ENCODE peak calls at places on chromosomes 5 and 9, in ten cellular contexts. One of them, this sample, is unnamed.

GRCh38 chr5:98308960-98309359 is 464.5 kb upstream of the RGMB start:
- DNase-seq in NCI-H1417: no peak
- DNase-seq in KG1: no peak
- DNase-seq in stimulated activated CD8-positive, alpha-beta memory T cell treated with anti-CD3 and anti-CD28 coated beads, Interleukin-12 subunit alpha, Interleukin-12 subunit beta, amount 100 ng/mL, for 1 hour: no peak
- DNase-seq in naive B cell: no peak
- DNase-seq in AG20443: no peak
- DNase-seq in HS-27A: no peak
- DNase-seq in fibroblast of lung: no peak
- DNase-seq in brain microvascular endothelial cell: no peak
- DNase-seq in astrocyte of the cerebellum: no peak
- DNase-seq in this sample: no peak

GRCh38 chr5:90134381-90134780 is 275.2 kb downstream of the CETN3 start:
- DNase-seq in NCI-H1417: no peak
- DNase-seq in KG1: no peak
- DNase-seq in stimulated activated CD8-positive, alpha-beta memory T cell treated with anti-CD3 and anti-CD28 coated beads, Interleukin-12 subunit alpha, Interleukin-12 subunit beta, amount 100 ng/mL, for 1 hour: no peak
- DNase-seq in naive B cell: no peak
- DNase-seq in AG20443: no peak
- DNase-seq in HS-27A: no peak
- DNase-seq in fibroblast of lung: no peak
- DNase-seq in brain microvascular endothelial cell: no peak
- DNase-seq in astrocyte of the cerebellum: no peak
- DNase-seq in this sample: no peak

GRCh38 chr5:24788829-24789509 is 144.2 kb upstream of the CDH10 start:
- DNase-seq in NCI-H1417: no peak
- DNase-seq in KG1: no peak
- DNase-seq in stimulated activated CD8-positive, alpha-beta memory T cell treated with anti-CD3 and anti-CD28 coated beads, Interleukin-12 subunit alpha, Interleukin-12 subunit beta, amount 100 ng/mL, for 1 hour: no peak
- DNase-seq in naive B cell: no peak
- DNase-seq in AG20443: peak
- DNase-seq in HS-27A: no peak
- DNase-seq in fibroblast of lung: no peak
- DNase-seq in brain microvascular endothelial cell: no peak
- DNase-seq in astrocyte of the cerebellum: peak
- DNase-seq in this sample: no peak

GRCh38 chr5:128674837-128675446 is 136.9 kb upstream of the FBN2 start:
- DNase-seq in NCI-H1417: peak
- DNase-seq in KG1: no peak
- DNase-seq in stimulated activated CD8-positive, alpha-beta memory T cell treated with anti-CD3 and anti-CD28 coated beads, Interleukin-12 subunit alpha, Interleukin-12 subunit beta, amount 100 ng/mL, for 1 hour: no peak
- DNase-seq in naive B cell: no peak
- DNase-seq in AG20443: peak
- DNase-seq in HS-27A: no peak
- DNase-seq in fibroblast of lung: peak
- DNase-seq in brain microvascular endothelial cell: peak
- DNase-seq in astrocyte of the cerebellum: no peak
- DNase-seq in this sample: no peak

GRCh38 chr9:112094240-112094639 is 80.9 kb downstream of the SUSD1 start:
- DNase-seq in NCI-H1417: no peak
- DNase-seq in KG1: no peak
- DNase-seq in stimulated activated CD8-positive, alpha-beta memory T cell treated with anti-CD3 and anti-CD28 coated beads, Interleukin-12 subunit alpha, Interleukin-12 subunit beta, amount 100 ng/mL, for 1 hour: no peak
- DNase-seq in naive B cell: no peak
- DNase-seq in AG20443: no peak
- DNase-seq in HS-27A: no peak
- DNase-seq in fibroblast of lung: no peak
- DNase-seq in brain microvascular endothelial cell: no peak
- DNase-seq in astrocyte of the cerebellum: no peak
- DNase-seq in this sample: no peak

GRCh38 chr9:38153152-38153909 is 84.3 kb upstream of the SHB start:
- DNase-seq in NCI-H1417: peak
- DNase-seq in KG1: no peak
- DNase-seq in stimulated activated CD8-positive, alpha-beta memory T cell treated with anti-CD3 and anti-CD28 coated beads, Interleukin-12 subunit alpha, Interleukin-12 subunit beta, amount 100 ng/mL, for 1 hour: no peak
- DNase-seq in naive B cell: no peak
- DNase-seq in AG20443: no peak
- DNase-seq in HS-27A: no peak
- DNase-seq in fibroblast of lung: no peak
- DNase-seq in brain microvascular endothelial cell: no peak
- DNase-seq in astrocyte of the cerebellum: no peak
- DNase-seq in this sample: no peak

GRCh38 chr5:138989720-138990119 is 114.6 kb upstream of the LRRTM2 start:
- DNase-seq in NCI-H1417: no peak
- DNase-seq in KG1: no peak
- DNase-seq in stimulated activated CD8-positive, alpha-beta memory T cell treated with anti-CD3 and anti-CD28 coated beads, Interleukin-12 subunit alpha, Interleukin-12 subunit beta, amount 100 ng/mL, for 1 hour: no peak
- DNase-seq in naive B cell: no peak
- DNase-seq in AG20443: peak
- DNase-seq in HS-27A: no peak
- DNase-seq in fibroblast of lung: peak
- DNase-seq in brain microvascular endothelial cell: peak
- DNase-seq in astrocyte of the cerebellum: no peak
- DNase-seq in this sample: peak

GRCh38 chr9:114888599-114888998 is 41.8 kb downstream of the TNFSF8 start:
- DNase-seq in NCI-H1417: peak
- DNase-seq in KG1: no peak
- DNase-seq in stimulated activated CD8-positive, alpha-beta memory T cell treated with anti-CD3 and anti-CD28 coated beads, Interleukin-12 subunit alpha, Interleukin-12 subunit beta, amount 100 ng/mL, for 1 hour: no peak
- DNase-seq in naive B cell: no peak
- DNase-seq in AG20443: no peak
- DNase-seq in HS-27A: no peak
- DNase-seq in fibroblast of lung: no peak
- DNase-seq in brain microvascular endothelial cell: no peak
- DNase-seq in astrocyte of the cerebellum: no peak
- DNase-seq in this sample: no peak

GRCh38 chr5:56950626-56951130 is 1.2 kb downstream of the MIER3 start:
- DNase-seq in NCI-H1417: peak
- DNase-seq in KG1: peak
- DNase-seq in stimulated activated CD8-positive, alpha-beta memory T cell treated with anti-CD3 and anti-CD28 coated beads, Interleukin-12 subunit alpha, Interleukin-12 subunit beta, amount 100 ng/mL, for 1 hour: peak
- DNase-seq in naive B cell: peak
- DNase-seq in AG20443: peak
- DNase-seq in HS-27A: no peak
- DNase-seq in fibroblast of lung: peak
- DNase-seq in brain microvascular endothelial cell: peak
- DNase-seq in astrocyte of the cerebellum: peak
- DNase-seq in this sample: peak

GRCh38 chr5:180207593-180207992 is 1.4 kb downstream of the RASGEF1C start:
- DNase-seq in NCI-H1417: no peak
- DNase-seq in KG1: no peak
- DNase-seq in stimulated activated CD8-positive, alpha-beta memory T cell treated with anti-CD3 and anti-CD28 coated beads, Interleukin-12 subunit alpha, Interleukin-12 subunit beta, amount 100 ng/mL, for 1 hour: no peak
- DNase-seq in naive B cell: no peak
- DNase-seq in AG20443: no peak
- DNase-seq in HS-27A: no peak
- DNase-seq in fibroblast of lung: no peak
- DNase-seq in brain microvascular endothelial cell: no peak
- DNase-seq in astrocyte of the cerebellum: no peak
- DNase-seq in this sample: no peak

GRCh38 chr5:73116506-73116905 is 3.9 kb upstream of the TMEM171 start:
- DNase-seq in NCI-H1417: no peak
- DNase-seq in KG1: no peak
- DNase-seq in stimulated activated CD8-positive, alpha-beta memory T cell treated with anti-CD3 and anti-CD28 coated beads, Interleukin-12 subunit alpha, Interleukin-12 subunit beta, amount 100 ng/mL, for 1 hour: no peak
- DNase-seq in naive B cell: no peak
- DNase-seq in AG20443: no peak
- DNase-seq in HS-27A: no peak
- DNase-seq in fibroblast of lung: no peak
- DNase-seq in brain microvascular endothelial cell: no peak
- DNase-seq in astrocyte of the cerebellum: no peak
- DNase-seq in this sample: no peak

GRCh38 chr5:138352071-138352721 is at the start of gene KDM3B:
- DNase-seq in NCI-H1417: peak
- DNase-seq in KG1: peak
- DNase-seq in stimulated activated CD8-positive, alpha-beta memory T cell treated with anti-CD3 and anti-CD28 coated beads, Interleukin-12 subunit alpha, Interleukin-12 subunit beta, amount 100 ng/mL, for 1 hour: peak
- DNase-seq in naive B cell: peak
- DNase-seq in AG20443: peak
- DNase-seq in HS-27A: no peak
- DNase-seq in fibroblast of lung: peak
- DNase-seq in brain microvascular endothelial cell: peak
- DNase-seq in astrocyte of the cerebellum: peak
- DNase-seq in this sample: peak

GRCh38 chr5:179288101-179288808 is 57.0 kb downstream of the ADAMTS2 start:
- DNase-seq in NCI-H1417: no peak
- DNase-seq in KG1: no peak
- DNase-seq in stimulated activated CD8-positive, alpha-beta memory T cell treated with anti-CD3 and anti-CD28 coated beads, Interleukin-12 subunit alpha, Interleukin-12 subunit beta, amount 100 ng/mL, for 1 hour: no peak
- DNase-seq in naive B cell: no peak
- DNase-seq in AG20443: no peak
- DNase-seq in HS-27A: no peak
- DNase-seq in fibroblast of lung: no peak
- DNase-seq in brain microvascular endothelial cell: no peak
- DNase-seq in astrocyte of the cerebellum: no peak
- DNase-seq in this sample: no peak

GRCh38 chr5:89988998-89989690 is 420.4 kb downstream of the CETN3 start:
- DNase-seq in NCI-H1417: no peak
- DNase-seq in KG1: no peak
- DNase-seq in stimulated activated CD8-positive, alpha-beta memory T cell treated with anti-CD3 and anti-CD28 coated beads, Interleukin-12 subunit alpha, Interleukin-12 subunit beta, amount 100 ng/mL, for 1 hour: no peak
- DNase-seq in naive B cell: no peak
- DNase-seq in AG20443: peak
- DNase-seq in HS-27A: no peak
- DNase-seq in fibroblast of lung: no peak
- DNase-seq in brain microvascular endothelial cell: peak
- DNase-seq in astrocyte of the cerebellum: no peak
- DNase-seq in this sample: no peak

GRCh38 chr9:78967557-78968212 is 604.1 kb upstream of the TLE4 start:
- DNase-seq in NCI-H1417: no peak
- DNase-seq in KG1: no peak
- DNase-seq in stimulated activated CD8-positive, alpha-beta memory T cell treated with anti-CD3 and anti-CD28 coated beads, Interleukin-12 subunit alpha, Interleukin-12 subunit beta, amount 100 ng/mL, for 1 hour: no peak
- DNase-seq in naive B cell: no peak
- DNase-seq in AG20443: no peak
- DNase-seq in HS-27A: no peak
- DNase-seq in fibroblast of lung: no peak
- DNase-seq in brain microvascular endothelial cell: no peak
- DNase-seq in astrocyte of the cerebellum: no peak
- DNase-seq in this sample: no peak

GRCh38 chr5:87650284-87650683 is 237.6 kb upstream of the CCNH start:
- DNase-seq in NCI-H1417: peak
- DNase-seq in KG1: no peak
- DNase-seq in stimulated activated CD8-positive, alpha-beta memory T cell treated with anti-CD3 and anti-CD28 coated beads, Interleukin-12 subunit alpha, Interleukin-12 subunit beta, amount 100 ng/mL, for 1 hour: no peak
- DNase-seq in naive B cell: no peak
- DNase-seq in AG20443: no peak
- DNase-seq in HS-27A: no peak
- DNase-seq in fibroblast of lung: no peak
- DNase-seq in brain microvascular endothelial cell: no peak
- DNase-seq in astrocyte of the cerebellum: peak
- DNase-seq in this sample: no peak